ENCODE peak calls at places on chromosomes 6 and 20, in eight cellular contexts. J is lower lobe of right lung; A is CD8-positive, alpha-beta T cell; T is heart right ventricle; M is CD4-positive, alpha-beta memory T cell; Z is mesendoderm; H is upper lobe of left lung; V is choroid plexus epithelial cell. L is an unnamed sample.
A peak's percentile ranks its signal among the peaks of the same experiment; 100 is the strongest.

GRCh38 chr6:161141173-161141572 is 132.7 kb downstream of the AGPAT4 start:
- DNase-seq in J (no peak), A (no peak), T (no peak), M (no peak), Z (no peak), H (no peak), V (peak; percentile 27), L (no peak)

GRCh38 chr6:40349566-40350192 is 237.5 kb downstream of the LRFN2 start:
- DNase-seq in J (no peak), A (no peak), T (no peak), M (no peak), Z (no peak), H (no peak), V (no peak), L (peak; percentile 40)

GRCh38 chr6:127299522-127300240 is 33.0 kb downstream of the RNF146 start:
- DNase-seq in J (no peak), A (no peak), T (no peak), M (no peak), Z (no peak), H (no peak), V (no peak), L (no peak)

GRCh38 chr20:62927128-62927705 is 912 bp upstream of the DIDO1 start:
- DNase-seq in J (no peak), A (no peak), T (no peak), M (no peak), Z (no peak), H (no peak), V (no peak), L (no peak)

GRCh38 chr6:71309666-71310065 is 21.1 kb downstream of the OGFRL1 start:
- DNase-seq in J (no peak), A (no peak), T (no peak), M (no peak), Z (no peak), H (no peak), V (no peak), L (no peak)

GRCh38 chr6:168160506-168161370 is 81.7 kb upstream of the FRMD1 start:
- DNase-seq in J (no peak), A (no peak), T (no peak), M (no peak), Z (no peak), H (no peak), V (no peak), L (peak; percentile 40)

GRCh38 chr20:23039885-23040508 is 4.9 kb downstream of the SSTR4 start:
- DNase-seq in J (no peak), A (no peak), T (no peak), M (no peak), Z (no peak), H (no peak), V (no peak), L (no peak)

GRCh38 chr6:168011291-168011690 is 13.8 kb downstream of the KIF25 start:
- DNase-seq in J (no peak), A (no peak), T (no peak), M (no peak), Z (no peak), H (no peak), V (no peak), L (no peak)

GRCh38 chr20:32040142-32040953 is 11.7 kb upstream of the HCK start:
- DNase-seq in J (peak; percentile 86), A (no peak), T (no peak), M (no peak), Z (no peak), H (peak; percentile 52), V (no peak), L (no peak)

GRCh38 chr6:128333581-128334223 is 186.7 kb downstream of the PTPRK start:
- DNase-seq in J (no peak), A (no peak), T (no peak), M (no peak), Z (no peak), H (no peak), V (no peak), L (no peak)

GRCh38 chr6:84466521-84466920 is 239.1 kb upstream of the CEP162 start:
- DNase-seq in J (no peak), A (no peak), T (no peak), M (no peak), Z (peak; percentile 35), H (no peak), V (peak; percentile 86), L (no peak)

GRCh38 chr6:112337209-112337638 is 9.9 kb upstream of the RFPL4B start:
- DNase-seq in J (no peak), A (no peak), T (peak; percentile 51), M (no peak), Z (peak; percentile 83), H (no peak), V (peak; percentile 89), L (no peak)

GRCh38 chr6:19851273-19852089 is 14.3 kb downstream of the ID4 start:
- DNase-seq in J (no peak), A (no peak), T (peak; percentile 21), M (no peak), Z (peak; percentile 92), H (no peak), V (peak; percentile 92), L (no peak)

GRCh38 chr6:19860235-19860877 is 23.2 kb downstream of the ID4 start:
- DNase-seq in J (no peak), A (no peak), T (no peak), M (no peak), Z (no peak), H (no peak), V (no peak), L (no peak)

GRCh38 chr6:19855510-19855909 is 18.3 kb downstream of the ID4 start:
- DNase-seq in J (no peak), A (no peak), T (no peak), M (no peak), Z (no peak), H (no peak), V (no peak), L (no peak)

GRCh38 chr6:19852090-19852457 is 14.9 kb downstream of the ID4 start:
- DNase-seq in J (no peak), A (no peak), T (no peak), M (no peak), Z (no peak), H (no peak), V (no peak), L (no peak)

GRCh38 chr6:19857139-19857538 is 20.0 kb downstream of the ID4 start:
- DNase-seq in J (no peak), A (no peak), T (no peak), M (no peak), Z (no peak), H (peak; percentile 8), V (no peak), L (no peak)
- H3K4me3 ChIP-seq in J (no peak overlapping the region), A (no peak overlapping the region), T (no peak overlapping the region), M (no peak overlapping the region), Z (no peak overlapping the region), H (no peak overlapping the region), V (no peak overlapping the region), L (no peak overlapping the region)

GRCh38 chr6:97114645-97115044 is 168.4 kb downstream of the MMS22L start:
- DNase-seq in J (no peak), A (no peak), T (no peak), M (no peak), Z (no peak), H (no peak), V (no peak), L (no peak)
- H3K4me3 ChIP-seq in J (no peak overlapping the region), A (no peak overlapping the region), T (no peak overlapping the region), M (no peak overlapping the region), Z (no peak overlapping the region), H (no peak overlapping the region), V (no peak overlapping the region), L (no peak overlapping the region)

GRCh38 chr6:113777601-113778000 is 79.5 kb upstream of the MARCKS start:
- DNase-seq in J (no peak), A (no peak), T (no peak), M (no peak), Z (peak; percentile 42), H (no peak), V (no peak), L (no peak)
- H3K4me3 ChIP-seq in J (no peak overlapping the region), A (no peak overlapping the region), T (no peak overlapping the region), M (no peak overlapping the region), Z (no peak overlapping the region), H (no peak overlapping the region), V (no peak overlapping the region), L (no peak overlapping the region)

GRCh38 chr6:149751239-149751638 is 1.7 kb downstream of the PCMT1 start:
- DNase-seq in J (no peak), A (no peak), T (no peak), M (no peak), Z (no peak), H (no peak), V (no peak), L (no peak)
- H3K4me3 ChIP-seq in J (no peak overlapping the region), A (no peak overlapping the region), T (peak overlapping the region; percentile 100), M (no peak overlapping the region), Z (no peak overlapping the region), H (peak overlapping the region; percentile 82), V (no peak overlapping the region), L (peak overlapping the region; percentile 76)

DNA sequence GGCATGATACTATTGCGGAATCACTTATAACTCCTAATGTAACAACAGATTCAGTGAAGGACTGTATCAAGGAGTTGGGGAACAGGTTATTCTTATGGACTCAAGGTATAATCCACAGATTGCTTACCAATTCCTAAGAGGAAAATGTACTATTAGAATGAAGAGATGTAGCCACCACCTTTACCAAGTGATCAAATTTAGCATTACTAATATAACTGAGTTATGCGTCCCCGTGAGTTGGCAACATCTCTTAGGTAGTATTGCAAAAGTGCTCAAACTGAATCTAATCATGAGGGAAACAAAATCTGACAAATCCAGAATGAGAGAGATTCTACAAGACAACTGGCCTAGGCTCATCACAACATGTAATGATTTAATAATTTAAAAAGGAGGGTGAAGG is 777 bp upstream of the SNRNP48 start:
- DNase-seq in J (no peak), A (no peak), T (no peak), M (no peak), Z (no peak), H (no peak), V (no peak), L (no peak)
- H3K4me3 ChIP-seq in J (peak overlapping the region; percentile 94), A (no peak overlapping the region), T (peak overlapping the region; percentile 91), M (no peak overlapping the region), Z (no peak overlapping the region), H (peak overlapping the region; percentile 79), V (no peak overlapping the region), L (peak overlapping the region; percentile 69)

GRCh38 chr20:51540585-51540984 is 1.9 kb downstream of the NFATC2 start:
- DNase-seq in J (no peak), A (no peak), T (no peak), M (peak; percentile 71), Z (no peak), H (no peak), V (no peak), L (peak; percentile 15)
- H3K4me3 ChIP-seq in J (peak overlapping the region; percentile 57), A (peak overlapping the region; percentile 57), T (peak overlapping the region; percentile 51), M (peak overlapping the region; percentile 85), Z (no peak overlapping the region), H (peak overlapping the region; percentile 62), V (no peak overlapping the region), L (peak overlapping the region; percentile 53)

DNA sequence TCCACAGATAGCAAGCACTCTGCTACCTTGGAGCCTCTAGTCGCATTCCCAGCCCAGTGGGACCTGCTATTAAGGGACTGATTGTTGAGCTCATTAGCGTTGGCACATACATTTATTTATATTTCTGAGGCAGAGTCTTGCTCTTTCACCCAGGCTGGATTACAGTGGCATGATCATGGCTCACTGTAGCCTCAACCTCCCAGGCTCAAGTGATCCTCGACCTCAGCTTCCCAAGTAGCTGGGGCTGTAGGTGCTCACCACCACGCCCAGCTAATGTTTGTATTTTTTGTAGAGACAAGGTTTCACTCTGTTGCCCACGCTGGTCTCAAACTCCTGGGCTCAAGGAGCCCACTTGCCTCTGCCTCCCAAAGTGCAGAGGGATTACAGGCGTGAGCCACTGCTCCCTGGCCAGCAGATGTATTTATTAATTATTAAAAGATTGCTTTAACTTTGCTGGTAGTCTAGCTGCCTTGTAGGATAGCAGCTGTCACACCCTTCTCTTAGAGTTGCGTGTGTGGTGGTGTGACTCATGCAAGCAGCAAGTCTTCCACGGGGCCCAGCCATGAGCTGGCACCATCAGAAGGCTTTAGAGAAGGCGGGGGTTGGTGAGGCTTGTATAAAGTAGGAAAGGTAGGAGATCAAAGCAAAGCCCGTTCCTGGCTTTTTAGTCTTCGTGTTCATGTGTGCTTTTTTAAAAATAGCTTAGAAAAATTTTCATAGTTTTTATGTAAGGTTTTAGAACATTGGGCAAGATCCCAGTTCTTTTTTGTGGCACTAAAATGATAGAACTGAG is 16.5 kb downstream of the ACTR5 start:
- DNase-seq in J (no peak), A (no peak), T (no peak), M (no peak), Z (peak; percentile 50), H (no peak), V (peak; percentile 87), L (no peak)
- H3K4me3 ChIP-seq in J (no peak overlapping the region), A (no peak overlapping the region), T (no peak overlapping the region), M (no peak overlapping the region), Z (no peak overlapping the region), H (no peak overlapping the region), V (no peak overlapping the region), L (no peak overlapping the region)